ENCODE peak calls at places on chromosomes 12 and 14, in seven cellular contexts. A, U, W, Z, S, F and Q are unnamed samples.
A peak's percentile ranks its signal among the peaks of the same experiment; 100 is the strongest.

GRCh38 chr14:37403656-37404055 is 191.4 kb downstream of the FOXA1 start:
- DNase-seq in U (no peak), W (no peak), A (no peak), Z (no peak), F (no peak), S (no peak), Q (no peak)

GRCh38 chr12:57838594-57839302 is 7.8 kb downstream of the CTDSP2 start:
- DNase-seq in W (no peak), A (no peak), S (no peak), Z (peak; percentile 43), U (no peak), F (no peak), Q (no peak)

GRCh38 chr12:95624544-95624943 is 73.3 kb upstream of the USP44 start:
- DNase-seq in S (peak; percentile 37), U (no peak), F (no peak), A (no peak), Z (peak; percentile 30), W (no peak), Q (no peak)

GRCh38 chr14:51845811-51846210 is 14.6 kb upstream of the GNG2 start:
- DNase-seq in S (no peak), F (no peak), Z (peak; percentile 39), W (no peak), U (no peak), A (no peak), Q (no peak)

GRCh38 chr14:51342226-51342625 is 102.2 kb downstream of the TMX1 start:
- DNase-seq in U (no peak), W (no peak), F (no peak), S (no peak), Z (peak; percentile 85), A (no peak), Q (peak; percentile 70)

GRCh38 chr14:26598081-26598671 is 343 bp upstream of the NOVA1 start:
- DNase-seq in S (peak; percentile 91), F (no peak), U (peak; percentile 48), W (no peak), A (peak; percentile 95), Z (no peak), Q (no peak)

GRCh38 chr12:52119398-52120254 is 40.1 kb downstream of the SMIM41 start:
- DNase-seq in U (no peak), S (peak; percentile 80), W (no peak), Z (peak; percentile 43), F (no peak), A (peak; percentile 33), Q (no peak)

GRCh38 chr12:120687570-120688289 is 781 bp downstream of the MLEC start:
- DNase-seq in S (no peak), F (no peak), A (no peak), Z (peak; percentile 57), W (no peak), U (peak; percentile 32), Q (peak; percentile 46)

GRCh38 chr12:113056631-113057488 is at the start of gene DTX1:
- DNase-seq in F (no peak), W (no peak), U (no peak), A (no peak), Z (no peak), S (no peak), Q (no peak)

GRCh38 chr14:52313903-52314481 is at the start of gene PTGER2:
- DNase-seq in S (peak; percentile 76), U (peak; percentile 93), F (peak; percentile 65), A (peak; percentile 47), W (peak; percentile 38), Z (peak; percentile 91), Q (peak; percentile 88)

GRCh38 chr14:76352639-76353281 is 23.2 kb upstream of the ESRRB start:
- DNase-seq in F (no peak), W (peak; percentile 16), S (peak; percentile 29), U (peak; percentile 38), A (peak; percentile 24), Z (peak; percentile 57), Q (no peak)

GRCh38 chr12:67137256-67137655 is 131.9 kb upstream of the CAND1 start:
- DNase-seq in W (no peak), Z (no peak), A (no peak), S (no peak), F (no peak), U (peak; percentile 21), Q (peak; percentile 11)

GRCh38 chr12:109726511-109727038 is 12.9 kb downstream of the FAM222A start:
- DNase-seq in S (no peak), F (no peak), W (no peak), U (no peak), Z (no peak), A (no peak), Q (no peak)

GRCh38 chr12:117216686-117217085 is 26.4 kb upstream of the FBXO21 start:
- DNase-seq in U (no peak), A (no peak), Z (no peak), W (no peak), F (no peak), S (no peak), Q (no peak)

GRCh38 chr12:106252056-106252455 is 4.2 kb upstream of the CKAP4 start:
- DNase-seq in U (no peak), S (no peak), Z (no peak), F (no peak), W (no peak), A (no peak), Q (no peak)

GRCh38 chr14:68476965-68477455 is 315.9 kb downstream of the ZFP36L1 start:
- DNase-seq in Z (no peak), S (no peak), A (no peak), F (no peak), W (no peak), U (no peak), Q (no peak)

GRCh38 chr12:109621271-109621671 is 47.7 kb downstream of the MVK start:
- DNase-seq in W (no peak), S (no peak), F (no peak), A (no peak), U (no peak), Z (no peak), Q (no peak)

GRCh38 chr12:7645395-7646177 is 20.1 kb downstream of the APOBEC1 start:
- DNase-seq in F (peak; percentile 22), U (no peak), Z (peak; percentile 65), W (no peak), A (no peak), S (peak; percentile 23), Q (peak; percentile 52)

GRCh38 chr12:107336705-107337104 is 243.4 kb upstream of the CRY1 start:
- DNase-seq in Z (no peak), F (no peak), S (no peak), W (no peak), U (no peak), A (no peak), Q (no peak)

GRCh38 chr14:90483117-90483516 is 86.3 kb downstream of the CALM1 start:
- DNase-seq in U (no peak), A (no peak), Z (no peak), W (no peak), S (no peak), F (no peak), Q (no peak)